ENCODE peak calls at places on chromosomes 3 and 15, in five cellular contexts. One of them, this sample, is unnamed.

GRCh38 chr3:9474482-9474881 is 77.1 kb downstream of the SETD5 start:
- DNase-seq in PC-3: no peak
- DNase-seq in effector memory CD4-positive, alpha-beta T cell: no peak
- DNase-seq in Panc1: no peak
- DNase-seq in GM23338: no peak
- DNase-seq in this sample: no peak

GRCh38 chr15:53072077-53072476 is 281.9 kb upstream of the ONECUT1 start:
- DNase-seq in effector memory CD4-positive, alpha-beta T cell: no peak
- DNase-seq in PC-3: peak; percentile 92
- DNase-seq in GM23338: peak; percentile 76
- DNase-seq in Panc1: peak; percentile 77
- DNase-seq in this sample: peak; percentile 76

GRCh38 chr15:93861413-93861812 is 369.9 kb upstream of the MCTP2 start:
- DNase-seq in effector memory CD4-positive, alpha-beta T cell: no peak
- DNase-seq in PC-3: no peak
- DNase-seq in Panc1: no peak
- DNase-seq in GM23338: no peak
- DNase-seq in this sample: no peak

GRCh38 chr3:129558076-129558771 is 15.2 kb downstream of the H1-8 start:
- DNase-seq in GM23338: no peak
- DNase-seq in PC-3: no peak
- DNase-seq in Panc1: no peak
- DNase-seq in effector memory CD4-positive, alpha-beta T cell: no peak
- DNase-seq in this sample: no peak

GRCh38 chr3:181730364-181730763 is 18.6 kb downstream of the SOX2 start:
- DNase-seq in PC-3: no peak
- DNase-seq in Panc1: no peak
- DNase-seq in GM23338: no peak
- DNase-seq in effector memory CD4-positive, alpha-beta T cell: no peak
- DNase-seq in this sample: no peak

GRCh38 chr3:30331519-30331918 is 274.9 kb upstream of the TGFBR2 start:
- DNase-seq in PC-3: no peak
- DNase-seq in Panc1: no peak
- DNase-seq in effector memory CD4-positive, alpha-beta T cell: no peak
- DNase-seq in GM23338: no peak
- DNase-seq in this sample: no peak

GRCh38 chr15:72382146-72382545 is 6.3 kb upstream of the HEXA start:
- DNase-seq in PC-3: peak; percentile 29
- DNase-seq in effector memory CD4-positive, alpha-beta T cell: no peak
- DNase-seq in Panc1: peak; percentile 5
- DNase-seq in GM23338: peak; percentile 34
- DNase-seq in this sample: no peak

GRCh38 chr15:81410318-81410753 is 36.3 kb upstream of the TMC3 start:
- DNase-seq in Panc1: peak; percentile 50
- DNase-seq in GM23338: peak; percentile 90
- DNase-seq in PC-3: peak; percentile 78
- DNase-seq in effector memory CD4-positive, alpha-beta T cell: no peak
- DNase-seq in this sample: peak; percentile 5

GRCh38 chr3:50248387-50248786 is 12.4 kb downstream of the GNAI2 start:
- DNase-seq in GM23338: no peak
- DNase-seq in effector memory CD4-positive, alpha-beta T cell: no peak
- DNase-seq in Panc1: no peak
- DNase-seq in PC-3: peak; percentile 81
- DNase-seq in this sample: no peak

GRCh38 chr3:40398346-40398745 is 11.4 kb downstream of the ENTPD3 start:
- DNase-seq in PC-3: peak; percentile 59
- DNase-seq in GM23338: no peak
- DNase-seq in Panc1: no peak
- DNase-seq in effector memory CD4-positive, alpha-beta T cell: no peak
- DNase-seq in this sample: no peak

GRCh38 chr15:71312731-71313460 is 197.6 kb downstream of the THSD4 start:
- DNase-seq in GM23338: no peak
- DNase-seq in PC-3: no peak
- DNase-seq in effector memory CD4-positive, alpha-beta T cell: no peak
- DNase-seq in Panc1: no peak
- DNase-seq in this sample: no peak

GRCh38 chr3:8622873-8623725 is 21.5 kb downstream of the SSUH2 start:
- DNase-seq in effector memory CD4-positive, alpha-beta T cell: no peak
- DNase-seq in Panc1: no peak
- DNase-seq in PC-3: peak; percentile 76
- DNase-seq in GM23338: peak; percentile 90
- DNase-seq in this sample: peak; percentile 31

GRCh38 chr15:51192560-51193280 is 98.0 kb upstream of the TNFAIP8L3 start:
- DNase-seq in Panc1: peak; percentile 71
- DNase-seq in GM23338: peak; percentile 94
- DNase-seq in effector memory CD4-positive, alpha-beta T cell: peak; percentile 11
- DNase-seq in PC-3: peak; percentile 89
- DNase-seq in this sample: peak; percentile 96

GRCh38 chr3:138468886-138469285 is 34.5 kb downstream of the ESYT3 start:
- DNase-seq in effector memory CD4-positive, alpha-beta T cell: no peak
- DNase-seq in Panc1: no peak
- DNase-seq in PC-3: peak; percentile 77
- DNase-seq in GM23338: no peak
- DNase-seq in this sample: no peak

GRCh38 chr15:20352241-20353200 is 189.1 kb downstream of the GOLGA6L6 start:
- DNase-seq in GM23338: no peak
- DNase-seq in PC-3: no peak
- DNase-seq in Panc1: no peak
- DNase-seq in effector memory CD4-positive, alpha-beta T cell: no peak
- DNase-seq in this sample: no peak

GRCh38 chr3:141680620-141681389 is 57.3 kb upstream of the RNF7 start:
- DNase-seq in Panc1: no peak
- DNase-seq in effector memory CD4-positive, alpha-beta T cell: no peak
- DNase-seq in GM23338: peak; percentile 66
- DNase-seq in PC-3: peak; percentile 59
- DNase-seq in this sample: no peak

GRCh38 chr3:38110314-38111050 is 26.4 kb downstream of the ACAA1 start:
- DNase-seq in PC-3: no peak
- DNase-seq in effector memory CD4-positive, alpha-beta T cell: no peak
- DNase-seq in Panc1: no peak
- DNase-seq in GM23338: no peak
- DNase-seq in this sample: no peak

GRCh38 chr15:83516935-83517334 is 69.8 kb downstream of the SH3GL3 start:
- DNase-seq in effector memory CD4-positive, alpha-beta T cell: no peak
- DNase-seq in PC-3: peak; percentile 51
- DNase-seq in GM23338: no peak
- DNase-seq in Panc1: no peak
- DNase-seq in this sample: no peak

GRCh38 chr3:126521122-126521891 is 2.6 kb upstream of the CHST13 start:
- DNase-seq in GM23338: no peak
- DNase-seq in effector memory CD4-positive, alpha-beta T cell: no peak
- DNase-seq in PC-3: no peak
- DNase-seq in Panc1: no peak
- DNase-seq in this sample: peak; percentile 48

GRCh38 chr3:44003801-44004200 is 237.9 kb upstream of the TOPAZ1 start:
- DNase-seq in Panc1: no peak
- DNase-seq in effector memory CD4-positive, alpha-beta T cell: no peak
- DNase-seq in GM23338: no peak
- DNase-seq in PC-3: no peak
- DNase-seq in this sample: no peak

GRCh38 chr15:101210466-101210865 is 41.4 kb downstream of the CHSY1 start:
- DNase-seq in effector memory CD4-positive, alpha-beta T cell: no peak
- DNase-seq in PC-3: no peak
- DNase-seq in Panc1: no peak
- DNase-seq in GM23338: no peak
- DNase-seq in this sample: no peak

GRCh38 chr3:100710355-100711198 is 1.3 kb downstream of the TFG start:
- DNase-seq in GM23338: peak; percentile 73
- DNase-seq in effector memory CD4-positive, alpha-beta T cell: peak; percentile 19
- DNase-seq in Panc1: no peak
- DNase-seq in PC-3: peak; percentile 80
- DNase-seq in this sample: no peak

GRCh38 chr15:41483115-41483514 is 10.6 kb upstream of the ITPKA start:
- DNase-seq in GM23338: no peak
- DNase-seq in PC-3: no peak
- DNase-seq in effector memory CD4-positive, alpha-beta T cell: no peak
- DNase-seq in Panc1: no peak
- DNase-seq in this sample: no peak

DNA sequence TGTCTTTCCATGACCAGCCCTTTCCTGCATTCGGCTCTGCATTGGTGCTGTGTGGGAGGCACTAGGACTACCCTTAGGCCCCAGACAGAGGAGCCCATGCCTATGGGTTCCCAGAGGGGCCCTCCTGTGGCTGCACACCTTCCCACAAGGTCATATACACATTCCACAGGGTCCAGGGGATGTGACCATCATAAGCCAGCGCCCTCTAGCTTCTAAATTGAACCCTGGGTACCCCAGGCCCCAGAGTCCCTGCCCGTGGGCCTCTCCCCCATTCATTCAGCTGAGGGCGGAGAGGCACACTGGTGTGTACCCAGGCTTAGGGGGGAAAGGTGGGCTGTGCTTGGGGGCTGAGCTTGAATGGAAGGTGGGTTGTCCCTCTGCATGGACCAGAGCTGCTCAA is 10.2 kb upstream of the SLC6A6 start:
- DNase-seq in effector memory CD4-positive, alpha-beta T cell: no peak
- DNase-seq in PC-3: no peak
- DNase-seq in Panc1: no peak
- DNase-seq in GM23338: peak; percentile 62
- DNase-seq in this sample: no peak
- H3K4me3 ChIP-seq in effector memory CD4-positive, alpha-beta T cell: no peak overlapping the region
- H3K4me3 ChIP-seq in PC-3: no peak overlapping the region
- H3K4me3 ChIP-seq in Panc1: no peak overlapping the region
- H3K4me3 ChIP-seq in GM23338: no peak overlapping the region
- H3K4me3 ChIP-seq in this sample: no peak overlapping the region

GRCh38 chr15:89477411-89478242 is 18.8 kb downstream of the RHCG start:
- DNase-seq in Panc1: no peak
- DNase-seq in GM23338: no peak
- DNase-seq in PC-3: no peak
- DNase-seq in effector memory CD4-positive, alpha-beta T cell: no peak
- DNase-seq in this sample: no peak

GRCh38 chr15:89483079-89483478 is 13.3 kb downstream of the RHCG start:
- DNase-seq in Panc1: no peak
- DNase-seq in effector memory CD4-positive, alpha-beta T cell: no peak
- DNase-seq in GM23338: no peak
- DNase-seq in PC-3: no peak
- DNase-seq in this sample: peak; percentile 2

GRCh38 chr15:89479173-89479572 is 17.2 kb downstream of the RHCG start:
- DNase-seq in effector memory CD4-positive, alpha-beta T cell: no peak
- DNase-seq in PC-3: no peak
- DNase-seq in Panc1: no peak
- DNase-seq in GM23338: no peak
- DNase-seq in this sample: no peak

GRCh38 chr15:89482139-89482538 is 14.2 kb downstream of the RHCG start:
- DNase-seq in Panc1: no peak
- DNase-seq in GM23338: no peak
- DNase-seq in effector memory CD4-positive, alpha-beta T cell: no peak
- DNase-seq in PC-3: no peak
- DNase-seq in this sample: no peak

GRCh38 chr15:89480505-89480904 is 15.9 kb downstream of the RHCG start:
- DNase-seq in Panc1: no peak
- DNase-seq in PC-3: no peak
- DNase-seq in effector memory CD4-positive, alpha-beta T cell: no peak
- DNase-seq in GM23338: no peak
- DNase-seq in this sample: no peak
- H3K27me3 ChIP-seq in Panc1: no peaks in the 10 kb centered on the region
- H3K27me3 ChIP-seq in PC-3: no peaks in the 10 kb centered on the region
- H3K27me3 ChIP-seq in effector memory CD4-positive, alpha-beta T cell: peaks cover 6% of the 10 kb centered on the region
- H3K27me3 ChIP-seq in GM23338: no peaks in the 10 kb centered on the region
- H3K27me3 ChIP-seq in this sample: no peaks in the 10 kb centered on the region

DNA sequence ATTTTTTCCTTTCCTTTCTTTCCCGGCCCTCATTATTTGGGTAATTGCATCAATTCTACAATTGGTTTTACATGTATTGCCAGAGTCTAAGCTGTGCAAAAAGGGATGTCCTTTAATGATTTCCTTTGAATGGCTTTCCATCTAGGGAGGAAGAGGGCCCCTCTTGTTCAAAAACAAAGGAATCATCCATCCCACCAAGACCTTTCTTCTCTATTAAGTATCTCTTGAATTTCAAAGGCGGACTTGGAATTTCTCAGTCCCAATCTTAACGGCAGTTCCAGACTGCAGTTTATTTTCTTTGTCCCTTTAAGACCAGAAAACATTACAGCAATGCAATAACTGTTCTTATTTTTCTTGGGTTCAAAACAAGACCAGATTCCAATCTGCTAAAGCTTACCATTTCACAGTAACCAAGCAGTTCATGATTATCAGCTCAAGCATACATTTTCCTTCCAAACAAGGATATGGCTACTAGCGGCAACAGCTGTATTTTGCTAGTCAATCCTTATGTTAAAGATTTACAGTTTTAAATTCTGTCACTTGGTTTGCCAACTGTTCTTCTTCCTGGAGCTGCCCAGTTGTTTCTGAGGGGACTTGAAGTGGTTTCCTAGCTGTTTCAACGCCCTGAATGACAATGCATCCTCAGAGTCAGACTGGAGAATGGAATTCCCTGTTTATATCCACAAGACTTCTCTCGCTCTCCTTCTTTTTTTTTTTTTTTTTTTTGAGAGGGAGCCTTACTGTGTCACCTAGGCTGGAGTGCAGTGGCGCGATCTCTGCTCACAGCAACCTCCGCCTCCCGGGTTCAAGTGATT is 91.4 kb upstream of the LRIG1 start:
- DNase-seq in effector memory CD4-positive, alpha-beta T cell: no peak
- DNase-seq in GM23338: peak; percentile 66
- DNase-seq in PC-3: no peak
- DNase-seq in Panc1: no peak
- DNase-seq in this sample: no peak
- H3K4me3 ChIP-seq in effector memory CD4-positive, alpha-beta T cell: no peak overlapping the region
- H3K4me3 ChIP-seq in GM23338: no peak overlapping the region
- H3K4me3 ChIP-seq in PC-3: no peak overlapping the region
- H3K4me3 ChIP-seq in Panc1: no peak overlapping the region
- H3K4me3 ChIP-seq in this sample: no peak overlapping the region

GRCh38 chr15:66184492-66184891 is 69.1 kb downstream of the MEGF11 start:
- DNase-seq in GM23338: no peak
- DNase-seq in PC-3: no peak
- DNase-seq in Panc1: no peak
- DNase-seq in effector memory CD4-positive, alpha-beta T cell: no peak
- DNase-seq in this sample: no peak

GRCh38 chr15:66187271-66187670 is 66.3 kb downstream of the MEGF11 start:
- DNase-seq in PC-3: no peak
- DNase-seq in GM23338: no peak
- DNase-seq in Panc1: no peak
- DNase-seq in effector memory CD4-positive, alpha-beta T cell: no peak
- DNase-seq in this sample: no peak

GRCh38 chr15:66186049-66186825 is 67.3 kb downstream of the MEGF11 start:
- DNase-seq in effector memory CD4-positive, alpha-beta T cell: no peak
- DNase-seq in PC-3: no peak
- DNase-seq in Panc1: no peak
- DNase-seq in GM23338: no peak
- DNase-seq in this sample: no peak

GRCh38 chr15:66188464-66188863 is 65.1 kb downstream of the MEGF11 start:
- DNase-seq in PC-3: no peak
- DNase-seq in GM23338: no peak
- DNase-seq in Panc1: no peak
- DNase-seq in effector memory CD4-positive, alpha-beta T cell: no peak
- DNase-seq in this sample: no peak

GRCh38 chr15:66184936-66185790 is 68.4 kb downstream of the MEGF11 start:
- DNase-seq in PC-3: no peak
- DNase-seq in effector memory CD4-positive, alpha-beta T cell: no peak
- DNase-seq in Panc1: no peak
- DNase-seq in GM23338: no peak
- DNase-seq in this sample: no peak
- H3K27me3 ChIP-seq in PC-3: peaks cover 62% of the 10 kb centered on the region
- H3K27me3 ChIP-seq in effector memory CD4-positive, alpha-beta T cell: peaks cover 7% of the 10 kb centered on the region
- H3K27me3 ChIP-seq in Panc1: peaks cover 24% of the 10 kb centered on the region
- H3K27me3 ChIP-seq in GM23338: no peaks in the 10 kb centered on the region
- H3K27me3 ChIP-seq in this sample: no peaks in the 10 kb centered on the region